ENCODE peak calls at places on chromosomes 7 and 10, in six cellular contexts. S is AG04450, J is AG09319, N is mucosa of descending colon, C is fibroblast of mammary gland, Z is fibroblast of pulmonary artery. M is an unnamed sample.

GRCh38 chr7:134669845-134670373 is 23.3 kb downstream of the BPGM start:
- DNase-seq in S (peak), J (peak), N (peak), C (peak), Z (peak), M (no peak)

GRCh38 chr7:105794741-105795729 is 81.4 kb downstream of the ATXN7L1 start:
- DNase-seq in S (peak), J (peak), N (no peak), C (peak), Z (peak), M (no peak)

GRCh38 chr7:29304756-29305155 is 110.2 kb downstream of the CHN2 start:
- DNase-seq in S (no peak), J (no peak), N (no peak), C (no peak), Z (no peak), M (no peak)

GRCh38 chr7:16524332-16524731 is 2.3 kb upstream of the LRRC72 start:
- DNase-seq in S (no peak), J (no peak), N (no peak), C (no peak), Z (no peak), M (no peak)

GRCh38 chr7:74466196-74466813 is 12.6 kb downstream of the GTF2IRD1 start:
- DNase-seq in S (no peak), J (no peak), N (no peak), C (no peak), Z (no peak), M (no peak)

GRCh38 chr7:128356546-128357365 is 4.7 kb downstream of the PRRT4 start:
- DNase-seq in S (no peak), J (no peak), N (no peak), C (no peak), Z (no peak), M (no peak)

GRCh38 chr10:70478191-70479160 is at the start of gene PALD1:
- DNase-seq in S (no peak), J (no peak), N (peak), C (peak), Z (peak), M (no peak)

GRCh38 chr10:71085689-71086438 is 126.5 kb upstream of the UNC5B start:
- DNase-seq in S (no peak), J (no peak), N (no peak), C (no peak), Z (no peak), M (no peak)

DNA sequence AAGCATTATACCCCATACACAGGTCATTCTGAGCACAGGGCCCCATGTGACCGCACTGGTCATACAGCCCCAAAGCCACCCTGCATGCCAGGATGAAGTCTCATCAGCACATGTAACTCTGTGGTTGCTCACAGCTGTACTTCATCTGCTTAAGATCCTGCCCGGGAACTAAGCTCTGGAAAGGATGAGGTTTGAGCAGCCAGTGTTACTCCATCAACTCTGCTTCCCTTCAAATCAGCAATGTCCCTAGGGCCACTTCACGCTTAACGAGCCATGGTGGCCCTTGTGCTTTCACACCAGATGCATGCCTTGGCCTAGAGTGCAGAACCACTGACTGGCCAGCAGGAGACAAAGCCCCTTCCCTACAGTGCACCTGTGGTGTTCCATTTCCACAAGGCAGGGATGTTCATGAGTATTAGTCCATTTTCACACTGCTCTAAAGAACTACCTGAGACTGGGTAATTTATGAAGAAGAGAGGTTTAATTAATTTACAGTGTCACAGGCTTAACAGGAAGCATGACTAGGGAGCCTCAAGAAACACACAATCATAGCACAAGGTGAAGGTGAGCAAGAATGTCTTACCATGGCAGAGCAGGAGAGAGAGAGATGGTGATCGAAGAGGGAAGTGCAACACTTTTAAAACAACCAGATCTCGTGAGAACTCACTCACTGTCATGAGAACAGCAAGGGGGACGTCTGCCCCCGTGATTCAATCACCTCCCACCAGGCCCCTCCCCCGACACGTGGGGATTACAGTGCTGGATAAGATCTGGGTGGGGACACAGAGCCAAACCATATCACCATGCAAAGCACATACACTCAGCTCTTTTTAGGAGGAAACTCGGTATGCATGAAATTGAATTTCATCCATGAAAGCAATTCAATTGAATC is 149.0 kb upstream of the CDCA7L start:
- DNase-seq in S (peak), J (no peak), N (no peak), C (peak), Z (no peak), M (no peak)
- TF ChIP-seq CTCF in S (peak), J (no peak), N (no peak), C (no peak), Z (no peak), M (no peak)

GRCh38 chr7:7706101-7706511 is 12.3 kb downstream of the RPA3 start:
- DNase-seq in S (no peak), J (no peak), N (no peak), C (no peak), Z (no peak), M (no peak)

GRCh38 chr7:7707756-7708310 is 10.6 kb downstream of the RPA3 start:
- DNase-seq in S (no peak), J (no peak), N (no peak), C (no peak), Z (peak), M (no peak)

GRCh38 chr7:7710469-7710868 is 7.9 kb downstream of the RPA3 start:
- DNase-seq in S (no peak), J (no peak), N (no peak), C (no peak), Z (no peak), M (no peak)

GRCh38 chr7:7706556-7706955 is 11.9 kb downstream of the RPA3 start:
- DNase-seq in S (no peak), J (no peak), N (no peak), C (no peak), Z (no peak), M (no peak)

DNA sequence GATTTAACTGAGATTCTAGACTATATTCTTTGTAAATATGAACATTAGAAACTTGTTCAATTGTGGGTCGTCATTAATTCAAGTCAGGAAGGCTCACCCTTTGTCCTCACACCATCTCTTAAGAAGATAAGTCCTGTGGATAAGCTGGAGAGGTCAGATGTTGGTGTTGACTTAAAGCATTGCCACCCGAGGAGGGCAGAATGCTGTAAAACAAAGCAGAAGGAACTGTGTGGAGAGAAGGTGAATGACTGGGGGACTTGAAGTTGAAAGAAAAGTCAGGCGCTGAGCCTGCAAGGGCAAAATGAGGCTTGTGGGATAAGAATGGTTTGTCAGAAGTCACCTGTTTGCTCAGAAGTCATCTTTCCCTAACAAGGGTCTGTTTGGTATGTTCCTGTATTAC is 9.1 kb downstream of the RPA3 start:
- DNase-seq in S (no peak), J (no peak), N (no peak), C (no peak), Z (no peak), M (no peak)
- TF ChIP-seq CTCF in S (no peak), J (no peak), N (no peak), C (no peak), Z (no peak), M (no peak)

DNA sequence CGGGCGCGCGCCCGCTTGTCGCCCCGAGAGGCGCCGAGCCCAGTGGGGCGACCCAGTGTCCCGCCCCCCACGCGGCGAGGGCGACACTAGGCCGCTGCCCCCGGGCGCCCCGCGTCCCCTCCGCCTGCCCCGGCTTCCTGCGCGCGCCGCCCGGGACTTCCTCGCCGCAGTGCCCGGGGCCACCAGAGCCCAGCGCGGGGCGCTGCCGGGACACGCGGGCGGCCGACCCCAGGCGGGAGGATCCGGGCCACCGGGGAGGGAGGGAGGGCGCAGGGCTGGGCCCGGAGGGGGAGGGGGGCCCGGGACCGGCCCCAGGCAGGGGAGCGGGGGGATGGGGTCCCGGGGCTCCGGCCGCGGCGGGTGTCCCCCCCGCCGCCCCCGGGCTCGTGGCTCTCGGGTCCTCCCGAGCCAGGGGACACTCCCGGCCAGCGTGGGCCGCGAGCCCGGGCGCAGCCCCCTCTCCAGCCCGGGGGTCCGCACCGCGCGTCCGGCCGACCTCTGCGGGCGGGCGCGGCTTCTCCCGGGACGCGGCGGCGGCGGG is 435 bp upstream of the PWWP2B start:
- DNase-seq in S (no peak), J (no peak), N (peak), C (peak), Z (peak), M (no peak)
- TF ChIP-seq CTCF in S (no peak), J (no peak), N (peak), C (no peak), Z (no peak), M (peak)

GRCh38 chr7:26078437-26079362 is 73.3 kb upstream of the NFE2L3 start:
- DNase-seq in S (no peak), J (no peak), N (peak), C (peak), Z (peak), M (no peak)
- TF ChIP-seq CTCF in S (peak), J (peak), N (no peak), C (peak), Z (peak), M (peak)

GRCh38 chr10:112559328-112559727 is 112.3 kb downstream of the VTI1A start:
- DNase-seq in S (no peak), J (no peak), N (no peak), C (no peak), Z (no peak), M (no peak)
- TF ChIP-seq CTCF in S (no peak), J (no peak), N (no peak), C (no peak), Z (no peak), M (no peak)

M was measured in chondrocyte.